ENCODE peak calls at places on chromosomes 7 and 10, in six cellular contexts. O, L, F, N, T and H are unnamed samples.

GRCh38 chr10:33484787-33485186 is 150.3 kb upstream of the NRP1 start:
- DNase-seq in T (no peak), O (peak; percentile 75), N (no peak), F (no peak), L (peak; percentile 66), H (no peak)

GRCh38 chr7:93092757-93093370 is 24.9 kb downstream of the SAMD9 start:
- DNase-seq in O (peak; percentile 62), L (peak; percentile 71), N (no peak), T (no peak), F (no peak), H (no peak)

GRCh38 chr7:13845601-13846000 is 143.9 kb downstream of the ETV1 start:
- DNase-seq in O (no peak), L (no peak), F (no peak), N (no peak), T (no peak), H (no peak)

GRCh38 chr7:127848241-127848640 is 183.0 kb downstream of the LRRC4 start:
- DNase-seq in O (no peak), N (no peak), L (no peak), F (no peak), T (no peak), H (no peak)

GRCh38 chr7:64807731-64808365 is 13.6 kb downstream of the ZNF138 start:
- DNase-seq in F (no peak), T (no peak), N (no peak), L (no peak), O (no peak), H (no peak)

GRCh38 chr10:23742368-23742767 is 303.5 kb downstream of the OTUD1 start:
- DNase-seq in O (no peak), L (no peak), T (no peak), F (no peak), N (no peak), H (no peak)

GRCh38 chr10:104337527-104337984 is 709 bp downstream of the ITPRIP start:
- DNase-seq in L (peak; percentile 37), T (peak; percentile 84), N (no peak), F (no peak), O (no peak), H (peak; percentile 58)

GRCh38 chr7:79454325-79454960 is 976 bp upstream of the MAGI2 start:
- DNase-seq in L (peak; percentile 66), O (peak; percentile 80), F (no peak), T (no peak), N (peak; percentile 41), H (peak; percentile 44)

GRCh38 chr7:156217803-156218202 is 405.5 kb upstream of the SHH start:
- DNase-seq in T (no peak), L (no peak), F (no peak), N (no peak), O (no peak), H (no peak)

GRCh38 chr10:90847436-90847835 is 10.4 kb downstream of the HTR7 start:
- DNase-seq in N (no peak), F (no peak), O (no peak), T (peak; percentile 26), L (peak; percentile 37), H (no peak)

GRCh38 chr7:150803161-150803860 is 2.7 kb downstream of the TMEM176A start:
- DNase-seq in L (no peak), O (no peak), N (no peak), T (no peak), F (no peak), H (no peak)

GRCh38 chr10:117545141-117546019 is 2.8 kb downstream of the EMX2 start:
- DNase-seq in O (no peak), T (no peak), F (no peak), N (no peak), L (no peak), H (peak; percentile 55)

GRCh38 chr7:134709197-134709596 is 62.5 kb downstream of the BPGM start:
- DNase-seq in N (no peak), O (no peak), T (no peak), F (no peak), L (no peak), H (no peak)

GRCh38 chr10:95264227-95265051 is 26.4 kb downstream of the PDLIM1 start:
- DNase-seq in T (peak; percentile 95), L (no peak), O (no peak), F (peak; percentile 57), N (no peak), H (peak; percentile 73)

GRCh38 chr10:59991661-59992060 is 85.3 kb upstream of the CCDC6 start:
- DNase-seq in T (no peak), O (peak; percentile 71), L (no peak), F (no peak), N (no peak), H (no peak)

GRCh38 chr10:124213881-124214523 is 120.6 kb upstream of the CHST15 start:
- DNase-seq in L (no peak), F (no peak), T (no peak), O (no peak), N (no peak), H (no peak)

GRCh38 chr7:151695856-151696555 is 176.3 kb upstream of the RHEB start:
- DNase-seq in T (no peak), N (no peak), F (no peak), L (no peak), O (no peak), H (no peak)

GRCh38 chr10:89207181-89207800 is at the start of gene CH25H:
- DNase-seq in T (peak; percentile 66), L (peak; percentile 74), N (peak; percentile 63), O (peak; percentile 83), F (no peak), H (peak; percentile 77)

GRCh38 chr7:88218836-88219605 is 817 bp downstream of the SRI start:
- DNase-seq in N (no peak), L (peak; percentile 66), O (peak; percentile 74), F (no peak), T (no peak), H (peak; percentile 32)

GRCh38 chr7:88217675-88218427 is 2.0 kb downstream of the SRI start:
- DNase-seq in F (no peak), O (no peak), T (no peak), N (no peak), L (no peak), H (no peak)

GRCh38 chr7:88216276-88216675 is 3.6 kb downstream of the SRI start:
- DNase-seq in O (no peak), N (no peak), L (no peak), T (no peak), F (no peak), H (no peak)

GRCh38 chr7:88219781-88220747 is at the start of gene SRI:
- DNase-seq in F (peak; percentile 41), L (peak; percentile 72), O (peak; percentile 87), N (peak; percentile 88), T (peak; percentile 90), H (peak; percentile 82)

GRCh38 chr7:88218428-88218745 is 1.5 kb downstream of the SRI start:
- DNase-seq in O (peak; percentile 7), L (no peak), N (no peak), F (no peak), T (no peak), H (no peak)
- H2BK120ac ChIP-seq in O (no peak overlapping the region), L (no peak overlapping the region), N (no peak overlapping the region), F (no peak overlapping the region), T (no peak overlapping the region), H (no peak overlapping the region)

DNA sequence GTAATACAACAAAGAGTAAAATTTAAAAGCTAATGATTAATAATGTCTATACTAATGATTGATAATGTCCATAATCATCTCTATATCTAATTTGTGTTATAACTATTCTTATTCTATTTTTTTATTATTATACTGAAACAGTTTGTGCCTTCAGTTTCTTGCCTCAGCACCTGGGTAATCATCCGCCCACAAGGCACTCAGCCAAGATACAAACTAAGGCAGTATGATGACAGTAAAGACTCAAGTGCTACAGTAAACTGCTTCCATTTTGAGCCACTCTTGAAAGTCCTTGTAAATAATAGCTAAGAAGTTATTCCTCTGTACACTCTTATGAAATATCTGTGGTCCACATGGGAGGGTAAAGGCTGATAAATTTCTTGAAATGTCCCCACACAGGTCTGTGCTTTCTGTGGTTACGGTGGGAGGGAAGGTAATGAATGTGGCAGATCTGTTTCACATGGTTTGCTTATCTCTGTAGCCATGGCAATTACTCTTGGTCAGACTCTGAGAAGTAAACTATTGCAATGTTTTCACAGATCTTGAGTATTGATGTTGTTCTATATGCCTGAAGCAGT is 550.9 kb upstream of the ZWINT start:
- DNase-seq in O (peak; percentile 13), N (no peak), F (no peak), T (no peak), L (no peak), H (no peak)
- H3K4me1 ChIP-seq in O (no peaks in the 10 kb centered on the region), N (no peaks in the 10 kb centered on the region), F (no peaks in the 10 kb centered on the region), T (no peaks in the 10 kb centered on the region), L (no peaks in the 10 kb centered on the region), H (no peaks in the 10 kb centered on the region)

GRCh38 chr10:130769146-130770017 is 542.1 kb downstream of the TCERG1L start:
- DNase-seq in L (no peak), N (no peak), O (no peak), T (no peak), F (no peak), H (no peak)

GRCh38 chr10:130771491-130771890 is 540.0 kb downstream of the TCERG1L start:
- DNase-seq in F (no peak), L (no peak), O (no peak), T (no peak), N (no peak), H (no peak)

GRCh38 chr10:130770018-130770630 is 541.4 kb downstream of the TCERG1L start:
- DNase-seq in T (no peak), F (no peak), N (no peak), L (no peak), O (no peak), H (no peak)

GRCh38 chr10:130772676-130773075 is 538.8 kb downstream of the TCERG1L start:
- DNase-seq in O (no peak), T (no peak), L (no peak), F (no peak), N (no peak), H (no peak)

DNA sequence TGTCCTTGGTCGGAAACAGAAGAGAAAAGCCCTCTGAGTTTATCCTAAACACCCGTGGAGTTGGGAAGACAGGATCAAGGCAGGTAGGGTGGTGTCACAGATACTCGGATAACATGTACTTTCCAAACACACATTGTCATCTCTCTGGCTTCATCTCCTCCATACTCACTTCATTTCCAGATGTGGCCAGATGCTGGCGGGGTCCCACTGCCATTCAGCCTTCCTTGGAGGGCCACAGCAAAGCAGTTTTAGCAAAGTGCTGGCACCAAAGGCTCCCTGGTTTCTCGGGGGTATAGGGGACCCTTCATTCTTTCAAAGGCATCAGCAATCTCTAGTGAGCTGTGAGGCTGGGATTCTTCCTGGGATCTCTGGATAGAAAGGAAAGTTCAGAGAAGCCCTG is 539.5 kb downstream of the TCERG1L start:
- DNase-seq in F (no peak), O (no peak), L (no peak), T (no peak), N (no peak), H (no peak)
- H4K91ac ChIP-seq in F (no peak overlapping the region), O (no peak overlapping the region), L (no peak overlapping the region), T (no peak overlapping the region), N (no peak overlapping the region), H (no peak overlapping the region)

DNA sequence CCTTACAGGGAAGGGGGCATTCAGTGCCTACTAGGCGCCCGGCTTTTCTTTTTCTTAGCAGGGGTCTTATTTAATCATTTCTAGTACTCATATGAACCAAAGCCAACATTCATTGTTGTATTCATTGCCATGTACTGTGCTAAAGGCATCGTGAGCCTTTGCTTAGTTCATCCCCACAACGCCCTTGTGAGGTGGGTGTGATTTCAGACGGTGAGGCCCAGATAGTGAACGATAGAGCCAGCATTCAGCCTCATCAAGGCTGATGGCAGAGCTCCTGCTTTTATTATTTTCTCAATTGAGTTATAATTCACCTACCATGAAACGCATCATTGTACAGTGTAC is 50.0 kb downstream of the HK1 start:
- DNase-seq in N (no peak), O (no peak), F (no peak), L (no peak), T (no peak), H (no peak)
- H2BK120ac ChIP-seq in N (no peak overlapping the region), O (no peak overlapping the region), F (peak overlapping the region; percentile 63), L (peak overlapping the region; percentile 66), T (no peak overlapping the region), H (no peak overlapping the region)